ENCODE peak calls at places on chromosomes 13 and 19, in five cellular contexts. X is lung, J is gastrocnemius medialis, G is IMR-90, F is stomach. H is an unnamed sample. For H3K4me1, the result is how much of the 10 kb centered on the place peaks cover.

GRCh38 chr13:56735537-56735942 is 405.2 kb upstream of the PRR20A start:
- DNase-seq in X (no peak), J (no peak), G (no peak), F (no peak), H (no peak)

GRCh38 chr19:14577885-14578427 is 4.9 kb upstream of the CLEC17A start:
- DNase-seq in X (no peak), J (no peak), G (no peak), F (no peak), H (no peak)

GRCh38 chr19:16325671-16326400 is 1.2 kb downstream of the KLF2 start:
- DNase-seq in X (peak), J (no peak), G (no peak), F (no peak), H (peak)

GRCh38 chr13:85582890-85583289 is 216.3 kb downstream of the SLITRK6 start:
- DNase-seq in X (no peak), J (no peak), G (peak), F (no peak), H (no peak)

GRCh38 chr19:53333071-53333465 is 481 bp upstream of the ZNF845 start:
- DNase-seq in X (peak), J (peak), G (no peak), F (peak), H (no peak)

GRCh38 chr13:80668452-80668851 is 327.5 kb upstream of the SPRY2 start:
- DNase-seq in X (no peak), J (no peak), G (no peak), F (no peak), H (no peak)

GRCh38 chr13:22883262-22883840 is 297.4 kb upstream of the SGCG start:
- DNase-seq in X (no peak), J (no peak), G (no peak), F (no peak), H (no peak)

GRCh38 chr19:4327252-4327876 is 11.3 kb downstream of the STAP2 start:
- DNase-seq in X (peak), J (no peak), G (peak), F (peak), H (peak)

GRCh38 chr19:19113040-19113541 is 25.2 kb downstream of the TMEM161A start:
- DNase-seq in X (no peak), J (no peak), G (peak), F (no peak), H (no peak)

GRCh38 chr13:100497394-100497793 is 91.2 kb downstream of the GGACT start:
- DNase-seq in X (no peak), J (no peak), G (peak), F (no peak), H (no peak)

GRCh38 chr13:80235559-80236296 is 105.2 kb downstream of the SPRY2 start:
- DNase-seq in X (peak), J (no peak), G (no peak), F (no peak), H (peak)

GRCh38 chr13:30113531-30113930 is 193.8 kb downstream of the KATNAL1 start:
- DNase-seq in X (no peak), J (no peak), G (no peak), F (no peak), H (peak)

GRCh38 chr13:30114586-30115256 is 192.6 kb downstream of the KATNAL1 start:
- DNase-seq in X (peak), J (peak), G (peak), F (peak), H (peak)

GRCh38 chr13:30116379-30116778 is 191.0 kb downstream of the KATNAL1 start:
- DNase-seq in X (no peak), J (no peak), G (no peak), F (no peak), H (no peak)

GRCh38 chr13:30113983-30114491 is 193.3 kb downstream of the KATNAL1 start:
- DNase-seq in X (peak), J (no peak), G (no peak), F (peak), H (peak)

DNA sequence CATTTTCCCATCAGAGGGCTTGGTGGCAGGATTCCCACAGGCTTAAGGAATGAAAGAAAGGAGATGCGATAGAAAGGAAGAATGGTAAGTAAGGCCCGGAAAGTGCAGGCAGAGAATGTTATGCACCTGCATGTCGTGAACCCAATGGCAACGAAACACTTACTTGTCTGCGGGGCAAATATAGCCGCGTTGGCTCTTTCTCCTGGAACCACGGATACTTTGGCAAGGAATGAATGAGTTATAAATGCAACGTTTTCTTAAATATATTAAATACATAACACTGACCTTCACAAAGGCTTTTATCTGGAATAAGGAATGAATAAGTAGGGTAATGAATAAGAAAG is 192.1 kb downstream of the KATNAL1 start:
- DNase-seq in X (no peak), J (no peak), G (no peak), F (no peak), H (no peak)
- TF ChIP-seq CTCF in X (no peak), J (peak), G (no peak), F (no peak), H (peak)

GRCh38 chr19:1905071-1905862 is at the start of the genes ADAT3 and SCAMP4:
- DNase-seq in X (peak), J (peak), G (peak), F (peak), H (peak)
- H3K4me1 ChIP-seq in X (under half), J (under half), G (under half), F (half or more), H (under half)

GRCh38 chr13:40963927-40964326 is 55.2 kb downstream of the ELF1 start:
- DNase-seq in X (no peak), J (no peak), G (peak), F (no peak), H (no peak)

GRCh38 chr13:40960721-40961120 is 58.4 kb downstream of the ELF1 start:
- DNase-seq in X (no peak), J (no peak), G (no peak), F (no peak), H (no peak)

GRCh38 chr13:40961224-40961623 is 57.9 kb downstream of the ELF1 start:
- DNase-seq in X (no peak), J (no peak), G (no peak), F (no peak), H (no peak)

GRCh38 chr13:40958655-40959054 is 60.5 kb downstream of the ELF1 start:
- DNase-seq in X (no peak), J (no peak), G (no peak), F (no peak), H (no peak)

DNA sequence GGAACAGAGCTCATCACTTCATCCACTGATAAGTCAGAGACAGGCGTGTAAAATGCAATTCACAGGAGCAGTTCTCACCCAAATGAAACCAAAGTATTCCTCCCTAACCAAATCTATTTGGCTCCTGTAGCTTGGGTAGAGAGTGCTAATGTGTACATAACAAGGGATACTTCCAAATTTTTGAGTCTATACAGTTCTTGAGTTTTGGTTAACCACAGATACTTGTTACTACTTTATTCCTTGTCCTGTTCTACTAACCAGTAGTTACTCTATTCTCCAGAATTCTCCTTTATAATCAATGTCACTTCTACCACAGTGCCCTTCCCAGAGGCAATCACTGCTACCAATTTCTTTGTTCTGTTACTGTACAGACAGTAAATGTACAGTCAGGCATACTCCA is 57.3 kb downstream of the ELF1 start:
- DNase-seq in X (no peak), J (no peak), G (no peak), F (no peak), H (no peak)
- H3K27ac ChIP-seq in X (no peak), J (no peak), G (no peak), F (peak), H (no peak)

GRCh38 chr13:19088416-19088815 is 93.2 kb downstream of the TUBA3C start:
- DNase-seq in X (peak), J (no peak), G (no peak), F (no peak), H (no peak)

GRCh38 chr13:19085258-19085657 is 96.4 kb downstream of the TUBA3C start:
- DNase-seq in X (peak), J (no peak), G (no peak), F (no peak), H (no peak)

GRCh38 chr13:19090495-19090894 is 91.1 kb downstream of the TUBA3C start:
- DNase-seq in X (no peak), J (no peak), G (no peak), F (no peak), H (no peak)

GRCh38 chr13:19085876-19086275 is 95.7 kb downstream of the TUBA3C start:
- DNase-seq in X (peak), J (no peak), G (no peak), F (no peak), H (no peak)

GRCh38 chr13:19089315-19089714 is 92.3 kb downstream of the TUBA3C start:
- DNase-seq in X (no peak), J (no peak), G (no peak), F (no peak), H (no peak)
- TF ChIP-seq CTCF in X (no peak), J (no peak), G (no peak), F (no peak), H (no peak)

GRCh38 chr13:75789451-75790197 is 153.5 kb downstream of the LMO7 start:
- DNase-seq in X (no peak), J (no peak), G (no peak), F (no peak), H (no peak)
- H3K4me1 ChIP-seq in X (under half), J (half or more), G (under half), F (under half), H (under half)